ENCODE peak calls at places on chromosome 1, in ten cellular contexts. B is HL-60; E is NCI-H1694 treated with DMSO at 0.1 percent for 48 hours; T is spleen; X is stimulated activated CD8-positive, alpha-beta memory T cell treated with anti-CD3 and anti-CD28 coated beads, Interleukin-7, amount 100 ng/mL, for 48 hours; Z is left lung; I is NCI-H1105 treated with DMSO at 0.1 percent for 48 hours; N is omental fat pad; S is transverse colon; C is cardiac muscle cell. M is an unnamed sample.

GRCh38 chr1:86082183-86082582 is 74.4 kb downstream of the COL24A1 start:
- DNase-seq in E (no peak), X (no peak), S (no peak), B (no peak), I (no peak), C (no peak), T (no peak), Z (no peak), N (no peak), M (no peak)

GRCh38 chr1:92493139-92493538 is 6.4 kb upstream of the GFI1 start:
- DNase-seq in Z (no peak), N (no peak), T (no peak), C (no peak), X (no peak), E (no peak), S (no peak), I (no peak), B (no peak), M (no peak)

GRCh38 chr1:229570305-229570704 is 11.8 kb upstream of the ABCB10 start:
- DNase-seq in T (no peak), I (no peak), Z (no peak), B (no peak), C (no peak), E (no peak), X (no peak), S (no peak), N (no peak), M (no peak)

GRCh38 chr1:152543808-152544207 is 22.8 kb downstream of the LCE3E start:
- DNase-seq in S (no peak), B (no peak), I (no peak), C (no peak), N (no peak), X (no peak), E (no peak), Z (no peak), T (no peak), M (no peak)

GRCh38 chr1:117964290-117965038 is 34.9 kb downstream of the WDR3 start:
- DNase-seq in S (no peak), N (no peak), I (no peak), T (no peak), B (no peak), E (no peak), Z (no peak), X (no peak), C (peak), M (no peak)

GRCh38 chr1:56550132-56550531 is 29.2 kb downstream of the PLPP3 start:
- DNase-seq in E (no peak), Z (no peak), C (no peak), T (no peak), N (no peak), X (no peak), S (no peak), B (no peak), I (no peak), M (no peak)

GRCh38 chr1:199079994-199080393 is 441.2 kb downstream of the PTPRC start:
- DNase-seq in C (no peak), Z (no peak), X (no peak), B (no peak), I (no peak), S (no peak), N (no peak), E (no peak), T (no peak), M (no peak)

GRCh38 chr1:112268408-112268807 is 127.6 kb upstream of the CTTNBP2NL start:
- DNase-seq in E (no peak), X (no peak), I (no peak), Z (no peak), T (no peak), N (no peak), S (no peak), C (peak), B (no peak), M (no peak)

GRCh38 chr1:153553691-153554608 is 4.9 kb upstream of the S100A3 start:
- DNase-seq in B (no peak), E (no peak), C (no peak), I (no peak), T (no peak), N (no peak), Z (no peak), S (no peak), X (no peak), M (no peak)

M was measured in NCI-H2171 treated with DMSO at 0.1 percent for 48 hours.